ENCODE peak calls at places on chromosomes 2 and 18, in seven cellular contexts. I, M, X, L, F, Z and J are unnamed samples.

GRCh38 chr2:37005118-37005868 is 39.0 kb upstream of the STRN start:
- DNase-seq in Z (peak; percentile 21), X (no peak), F (no peak), I (no peak), M (peak; percentile 18), L (no peak), J (peak; percentile 47)

GRCh38 chr2:149648282-149649030 is 60.9 kb upstream of the MMADHC start:
- DNase-seq in M (peak; percentile 96), I (peak; percentile 9), Z (peak; percentile 19), X (no peak), F (no peak), L (no peak), J (peak; percentile 20)

GRCh38 chr2:96819101-96819875 is 3.2 kb downstream of the CNNM3 start:
- DNase-seq in M (no peak), F (peak; percentile 81), L (no peak), Z (no peak), I (no peak), X (no peak), J (peak; percentile 89)

GRCh38 chr18:12749136-12749535 is 46.3 kb downstream of the PSMG2 start:
- DNase-seq in I (no peak), Z (no peak), M (no peak), X (no peak), F (no peak), L (no peak), J (no peak)

GRCh38 chr2:167196461-167197252 is 308.4 kb downstream of the XIRP2 start:
- DNase-seq in F (no peak), L (no peak), I (peak; percentile 26), X (peak; percentile 10), Z (peak; percentile 61), M (peak; percentile 7), J (peak; percentile 25)

GRCh38 chr18:49690307-49690706 is 123.0 kb downstream of the ACAA2 start:
- DNase-seq in F (no peak), M (peak; percentile 99), Z (no peak), I (no peak), X (no peak), L (no peak), J (no peak)

GRCh38 chr2:7403092-7403775 is 486.0 kb downstream of the RNF144A start:
- DNase-seq in L (no peak), M (no peak), X (peak; percentile 41), Z (no peak), I (no peak), F (no peak), J (no peak)

GRCh38 chr18:22840606-22841144 is 92.5 kb upstream of the RBBP8 start:
- DNase-seq in X (no peak), Z (no peak), F (no peak), I (no peak), M (no peak), L (no peak), J (no peak)

GRCh38 chr2:102256281-102256680 is 55.1 kb upstream of the IL1RL1 start:
- DNase-seq in L (no peak), M (no peak), Z (no peak), X (no peak), I (no peak), F (no peak), J (no peak)

GRCh38 chr18:3107740-3108151 is 94.8 kb upstream of the LPIN2 start:
- DNase-seq in M (no peak), F (no peak), X (no peak), L (no peak), I (no peak), Z (no peak), J (no peak)

GRCh38 chr2:200741468-200742202 is 70.1 kb upstream of the BZW1 start:
- DNase-seq in X (no peak), M (no peak), F (peak; percentile 74), L (no peak), I (no peak), Z (no peak), J (peak; percentile 68)

DNA sequence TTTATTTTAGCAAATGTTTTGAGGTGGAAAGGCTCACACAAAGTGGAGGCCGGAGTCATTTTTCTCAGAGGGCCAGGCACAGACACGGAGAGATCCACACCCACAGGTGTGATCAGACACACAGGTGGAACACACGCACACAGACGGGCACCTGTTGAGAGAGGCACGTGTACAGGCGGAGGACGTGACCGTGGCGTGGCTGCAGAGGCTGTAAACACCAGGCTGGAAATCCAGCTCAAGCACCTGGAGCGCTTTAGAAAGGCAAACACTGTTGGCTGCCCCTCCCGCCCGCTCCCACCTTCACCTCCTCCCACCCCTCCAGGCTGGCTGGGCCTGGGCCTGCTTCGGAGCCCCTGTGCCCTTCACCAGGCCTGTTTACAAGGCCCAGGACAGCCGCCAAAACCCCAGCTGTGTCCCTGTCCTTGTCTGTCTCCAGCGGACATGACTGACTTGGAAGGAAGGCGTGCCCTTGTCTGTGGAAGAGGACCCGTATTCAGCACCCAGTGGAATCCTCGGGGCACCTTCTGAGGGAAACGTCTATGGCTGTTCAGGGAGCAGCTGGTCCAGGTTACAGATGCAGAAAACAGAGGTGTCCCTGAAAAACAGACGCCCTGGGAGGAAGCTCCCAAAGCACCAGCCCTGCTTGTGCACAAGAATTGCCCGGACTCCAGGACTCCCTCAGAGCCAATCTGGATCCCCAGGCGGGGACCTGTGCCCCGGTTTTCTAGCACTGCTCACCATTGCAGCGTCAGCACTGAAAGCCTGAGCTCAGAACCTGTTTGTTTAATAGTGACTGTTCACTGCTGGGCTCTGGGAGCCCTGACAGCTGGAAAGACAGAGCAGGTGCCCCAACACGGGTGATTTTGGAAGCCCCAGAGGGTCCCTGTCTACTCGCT is 134.3 kb upstream of the HAAO start:
- DNase-seq in L (no peak), I (no peak), Z (no peak), F (peak; percentile 76), M (no peak), X (no peak), J (peak; percentile 68)
- H3K4me1 ChIP-seq in L (no peaks in the 10 kb centered on the region), I (peaks cover 72% of the 10 kb centered on the region), Z (peaks cover 100% of the 10 kb centered on the region), F (peaks cover 86% of the 10 kb centered on the region), M (peaks cover 40% of the 10 kb centered on the region), X (no peaks in the 10 kb centered on the region), J (peaks cover 51% of the 10 kb centered on the region)

DNA sequence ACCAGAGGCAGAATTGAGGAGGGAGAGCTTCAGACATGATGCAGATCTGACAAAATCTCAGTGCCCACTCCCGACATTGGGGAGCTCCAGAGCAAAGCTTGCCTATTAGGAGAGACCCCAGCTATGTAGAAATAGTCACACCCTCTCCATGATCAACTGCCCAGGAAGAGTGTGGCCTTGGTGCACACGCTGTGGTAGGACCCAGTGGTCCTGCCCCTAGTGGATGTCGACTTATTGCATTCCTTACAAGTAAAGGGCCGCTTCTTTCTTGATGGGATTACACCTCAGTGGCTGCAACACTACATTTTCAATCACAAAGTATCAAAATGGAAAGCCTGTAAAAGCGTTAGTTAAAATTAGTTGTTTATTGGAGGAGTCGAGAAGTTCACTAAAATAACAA is 64.2 kb downstream of the VRK2 start:
- DNase-seq in X (no peak), L (no peak), Z (no peak), I (no peak), M (no peak), F (no peak), J (no peak)
- TF ChIP-seq CTCF in X (peak; percentile 14), L (no peak), Z (no peak), I (no peak), M (no peak), F (no peak), J (no peak)

DNA sequence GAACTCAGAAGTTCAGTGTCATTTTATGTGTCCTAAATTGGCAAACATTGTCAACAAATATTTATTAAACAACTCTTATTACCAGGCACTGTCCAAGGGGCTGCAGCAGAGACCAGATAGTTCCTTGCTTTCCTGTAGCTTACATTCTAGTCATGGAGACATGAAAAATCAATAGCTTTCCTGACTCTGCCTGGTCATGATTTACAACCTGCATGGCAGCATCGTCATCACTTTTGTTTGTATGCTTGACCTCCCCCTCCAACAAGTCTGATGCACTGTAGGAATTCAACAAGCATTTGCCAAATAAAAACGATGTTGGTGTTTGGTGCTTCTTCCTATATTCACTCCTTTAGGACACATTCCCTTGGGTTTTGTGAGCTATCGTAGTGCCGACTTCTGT is 120.2 kb upstream of the ZFP36L2 start:
- DNase-seq in Z (no peak), X (no peak), I (no peak), F (no peak), M (no peak), L (no peak), J (no peak)
- H3K4me1 ChIP-seq in Z (peaks cover 92% of the 10 kb centered on the region), X (no peaks in the 10 kb centered on the region), I (peaks cover 87% of the 10 kb centered on the region), F (peaks cover 38% of the 10 kb centered on the region), M (peaks cover 4% of the 10 kb centered on the region), L (no peaks in the 10 kb centered on the region), J (peaks cover 6% of the 10 kb centered on the region)

GRCh38 chr2:205617905-205618304 is 64.4 kb upstream of the NRP2 start:
- DNase-seq in Z (no peak), F (no peak), I (no peak), M (no peak), L (no peak), X (no peak), J (no peak)
- TF ChIP-seq CTCF in Z (no peak), F (no peak), I (no peak), M (no peak), L (no peak), X (no peak), J (no peak)